ENCODE peak calls at places on chromosomes 3 and 15, in ten cellular contexts. One of them, this sample, is unnamed.

GRCh38 chr15:43211336-43211735 is 9.5 kb downstream of the EPB42 start:
- DNase-seq in lower lobe of right lung: no peak
- DNase-seq in hepatocyte: no peak
- DNase-seq in A673: no peak
- DNase-seq in ovary: no peak
- DNase-seq in fibroblast of lung: no peak
- DNase-seq in gastrocnemius medialis: no peak
- DNase-seq in upper lobe of right lung: no peak
- DNase-seq in OCI-LY7: no peak
- DNase-seq in prostate gland: no peak
- DNase-seq in this sample: peak; percentile 13

GRCh38 chr15:59689626-59690236 is 611 bp upstream of the BNIP2 start:
- DNase-seq in gastrocnemius medialis: peak; percentile 86
- DNase-seq in lower lobe of right lung: peak; percentile 96
- DNase-seq in prostate gland: peak; percentile 80
- DNase-seq in hepatocyte: peak; percentile 82
- DNase-seq in upper lobe of right lung: peak; percentile 95
- DNase-seq in A673: peak; percentile 86
- DNase-seq in fibroblast of lung: peak; percentile 63
- DNase-seq in ovary: peak; percentile 77
- DNase-seq in OCI-LY7: peak; percentile 73
- DNase-seq in this sample: peak; percentile 90

GRCh38 chr3:125245521-125245920 is 33.0 kb upstream of the SLC12A8 start:
- DNase-seq in ovary: no peak
- DNase-seq in A673: no peak
- DNase-seq in fibroblast of lung: no peak
- DNase-seq in upper lobe of right lung: no peak
- DNase-seq in prostate gland: no peak
- DNase-seq in hepatocyte: no peak
- DNase-seq in gastrocnemius medialis: no peak
- DNase-seq in OCI-LY7: no peak
- DNase-seq in lower lobe of right lung: no peak
- DNase-seq in this sample: no peak

GRCh38 chr15:100781061-100781960 is 98.3 kb upstream of the ALDH1A3 start:
- DNase-seq in A673: no peak
- DNase-seq in ovary: no peak
- DNase-seq in fibroblast of lung: no peak
- DNase-seq in OCI-LY7: no peak
- DNase-seq in prostate gland: peak; percentile 1
- DNase-seq in gastrocnemius medialis: no peak
- DNase-seq in hepatocyte: no peak
- DNase-seq in lower lobe of right lung: no peak
- DNase-seq in upper lobe of right lung: peak; percentile 37
- DNase-seq in this sample: peak; percentile 21

GRCh38 chr15:41241251-41241964 is 10.3 kb downstream of the CHP1 start:
- DNase-seq in hepatocyte: peak; percentile 61
- DNase-seq in A673: peak; percentile 64
- DNase-seq in prostate gland: no peak
- DNase-seq in gastrocnemius medialis: no peak
- DNase-seq in lower lobe of right lung: no peak
- DNase-seq in upper lobe of right lung: no peak
- DNase-seq in fibroblast of lung: no peak
- DNase-seq in OCI-LY7: no peak
- DNase-seq in ovary: no peak
- DNase-seq in this sample: no peak

GRCh38 chr3:191412764-191413163 is 48.2 kb upstream of the PYDC2 start:
- DNase-seq in prostate gland: no peak
- DNase-seq in lower lobe of right lung: no peak
- DNase-seq in ovary: no peak
- DNase-seq in A673: peak; percentile 52
- DNase-seq in upper lobe of right lung: no peak
- DNase-seq in gastrocnemius medialis: no peak
- DNase-seq in hepatocyte: peak; percentile 12
- DNase-seq in OCI-LY7: no peak
- DNase-seq in fibroblast of lung: peak; percentile 80
- DNase-seq in this sample: no peak

GRCh38 chr3:21446027-21446426 is 305.0 kb downstream of the ZNF385D start:
- DNase-seq in lower lobe of right lung: no peak
- DNase-seq in OCI-LY7: no peak
- DNase-seq in hepatocyte: no peak
- DNase-seq in upper lobe of right lung: no peak
- DNase-seq in ovary: no peak
- DNase-seq in A673: no peak
- DNase-seq in fibroblast of lung: no peak
- DNase-seq in prostate gland: no peak
- DNase-seq in gastrocnemius medialis: no peak
- DNase-seq in this sample: no peak

GRCh38 chr3:15280853-15281532 is 51.4 kb downstream of the SH3BP5 start:
- DNase-seq in gastrocnemius medialis: no peak
- DNase-seq in OCI-LY7: no peak
- DNase-seq in ovary: no peak
- DNase-seq in hepatocyte: peak; percentile 55
- DNase-seq in fibroblast of lung: no peak
- DNase-seq in lower lobe of right lung: no peak
- DNase-seq in upper lobe of right lung: no peak
- DNase-seq in prostate gland: no peak
- DNase-seq in A673: no peak
- DNase-seq in this sample: no peak

GRCh38 chr3:99700637-99701268 is 62.4 kb downstream of the COL8A1 start:
- DNase-seq in prostate gland: no peak
- DNase-seq in upper lobe of right lung: no peak
- DNase-seq in gastrocnemius medialis: no peak
- DNase-seq in lower lobe of right lung: no peak
- DNase-seq in OCI-LY7: no peak
- DNase-seq in hepatocyte: no peak
- DNase-seq in fibroblast of lung: peak; percentile 54
- DNase-seq in A673: no peak
- DNase-seq in ovary: no peak
- DNase-seq in this sample: no peak

GRCh38 chr3:141553055-141553454 is 66.2 kb downstream of the RASA2 start:
- DNase-seq in gastrocnemius medialis: no peak
- DNase-seq in lower lobe of right lung: no peak
- DNase-seq in fibroblast of lung: no peak
- DNase-seq in OCI-LY7: no peak
- DNase-seq in A673: no peak
- DNase-seq in upper lobe of right lung: no peak
- DNase-seq in prostate gland: no peak
- DNase-seq in ovary: no peak
- DNase-seq in hepatocyte: no peak
- DNase-seq in this sample: no peak

GRCh38 chr3:53229171-53229570 is 26.7 kb downstream of the TKT start:
- DNase-seq in hepatocyte: no peak
- DNase-seq in ovary: no peak
- DNase-seq in prostate gland: no peak
- DNase-seq in upper lobe of right lung: peak; percentile 32
- DNase-seq in A673: no peak
- DNase-seq in OCI-LY7: no peak
- DNase-seq in lower lobe of right lung: peak; percentile 31
- DNase-seq in gastrocnemius medialis: no peak
- DNase-seq in fibroblast of lung: no peak
- DNase-seq in this sample: no peak
- H3K36me3 ChIP-seq in hepatocyte: no peaks in the 10 kb centered on the region
- H3K36me3 ChIP-seq in ovary: no peaks in the 10 kb centered on the region
- H3K36me3 ChIP-seq in prostate gland: peaks cover 65% of the 10 kb centered on the region
- H3K36me3 ChIP-seq in upper lobe of right lung: peaks cover 99% of the 10 kb centered on the region
- H3K36me3 ChIP-seq in A673: peaks cover 48% of the 10 kb centered on the region
- H3K36me3 ChIP-seq in OCI-LY7: peaks cover 100% of the 10 kb centered on the region
- H3K36me3 ChIP-seq in lower lobe of right lung: peaks cover 100% of the 10 kb centered on the region
- H3K36me3 ChIP-seq in gastrocnemius medialis: peaks cover 100% of the 10 kb centered on the region
- H3K36me3 ChIP-seq in fibroblast of lung: peaks cover 81% of the 10 kb centered on the region
- H3K36me3 ChIP-seq in this sample: no peaks in the 10 kb centered on the region

GRCh38 chr3:11410564-11410963 is 138.4 kb downstream of the ATG7 start:
- DNase-seq in ovary: no peak
- DNase-seq in A673: no peak
- DNase-seq in gastrocnemius medialis: no peak
- DNase-seq in hepatocyte: no peak
- DNase-seq in upper lobe of right lung: no peak
- DNase-seq in lower lobe of right lung: no peak
- DNase-seq in fibroblast of lung: no peak
- DNase-seq in prostate gland: no peak
- DNase-seq in OCI-LY7: no peak
- DNase-seq in this sample: no peak

GRCh38 chr3:11407644-11408043 is 135.4 kb downstream of the ATG7 start:
- DNase-seq in upper lobe of right lung: no peak
- DNase-seq in hepatocyte: no peak
- DNase-seq in lower lobe of right lung: no peak
- DNase-seq in ovary: no peak
- DNase-seq in fibroblast of lung: no peak
- DNase-seq in A673: no peak
- DNase-seq in gastrocnemius medialis: no peak
- DNase-seq in prostate gland: no peak
- DNase-seq in OCI-LY7: no peak
- DNase-seq in this sample: no peak

DNA sequence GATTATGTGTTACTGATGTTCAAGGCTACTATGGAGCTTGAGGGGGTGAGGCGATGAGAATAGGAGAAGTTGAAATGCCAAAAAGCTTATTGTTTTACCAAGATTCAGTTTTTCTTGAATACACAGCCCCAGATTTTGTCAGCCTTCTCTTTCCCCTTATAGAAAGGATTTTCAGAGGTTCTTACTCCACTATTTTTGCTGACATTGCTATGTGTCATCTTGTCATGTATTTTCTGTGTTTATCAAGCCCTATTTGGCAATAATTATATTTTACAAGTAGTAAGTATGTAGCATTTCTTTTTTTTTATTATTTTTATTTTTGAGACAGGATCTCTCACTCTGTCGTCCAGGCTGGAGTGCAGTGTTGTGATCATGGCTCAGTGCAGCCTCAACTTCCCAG is 133.1 kb downstream of the ATG7 start:
- DNase-seq in prostate gland: no peak
- DNase-seq in lower lobe of right lung: no peak
- DNase-seq in upper lobe of right lung: no peak
- DNase-seq in ovary: no peak
- DNase-seq in hepatocyte: no peak
- DNase-seq in OCI-LY7: no peak
- DNase-seq in fibroblast of lung: no peak
- DNase-seq in gastrocnemius medialis: no peak
- DNase-seq in A673: no peak
- DNase-seq in this sample: no peak
- H3K36me3 ChIP-seq in prostate gland: no peaks in the 10 kb centered on the region
- H3K36me3 ChIP-seq in lower lobe of right lung: peaks cover 7% of the 10 kb centered on the region
- H3K36me3 ChIP-seq in upper lobe of right lung: no peaks in the 10 kb centered on the region
- H3K36me3 ChIP-seq in ovary: no peaks in the 10 kb centered on the region
- H3K36me3 ChIP-seq in hepatocyte: no peaks in the 10 kb centered on the region
- H3K36me3 ChIP-seq in OCI-LY7: no peaks in the 10 kb centered on the region
- H3K36me3 ChIP-seq in fibroblast of lung: no peaks in the 10 kb centered on the region
- H3K36me3 ChIP-seq in gastrocnemius medialis: no peaks in the 10 kb centered on the region
- H3K36me3 ChIP-seq in A673: no peaks in the 10 kb centered on the region
- H3K36me3 ChIP-seq in this sample: peaks cover 7% of the 10 kb centered on the region

GRCh38 chr15:88905576-88905975 is 7.6 kb downstream of the MFGE8 start:
- DNase-seq in gastrocnemius medialis: no peak
- DNase-seq in ovary: no peak
- DNase-seq in A673: no peak
- DNase-seq in upper lobe of right lung: peak; percentile 43
- DNase-seq in lower lobe of right lung: no peak
- DNase-seq in OCI-LY7: no peak
- DNase-seq in hepatocyte: no peak
- DNase-seq in prostate gland: no peak
- DNase-seq in fibroblast of lung: no peak
- DNase-seq in this sample: no peak

GRCh38 chr15:88906130-88906529 is 7.0 kb downstream of the MFGE8 start:
- DNase-seq in hepatocyte: no peak
- DNase-seq in upper lobe of right lung: no peak
- DNase-seq in gastrocnemius medialis: no peak
- DNase-seq in OCI-LY7: no peak
- DNase-seq in A673: no peak
- DNase-seq in ovary: no peak
- DNase-seq in fibroblast of lung: no peak
- DNase-seq in lower lobe of right lung: no peak
- DNase-seq in prostate gland: no peak
- DNase-seq in this sample: no peak

GRCh38 chr15:88904808-88905327 is 8.3 kb downstream of the MFGE8 start:
- DNase-seq in gastrocnemius medialis: peak; percentile 75
- DNase-seq in fibroblast of lung: peak; percentile 79
- DNase-seq in A673: peak; percentile 82
- DNase-seq in hepatocyte: peak; percentile 90
- DNase-seq in ovary: peak; percentile 79
- DNase-seq in lower lobe of right lung: peak; percentile 82
- DNase-seq in prostate gland: peak; percentile 74
- DNase-seq in upper lobe of right lung: peak; percentile 89
- DNase-seq in OCI-LY7: peak; percentile 81
- DNase-seq in this sample: peak; percentile 86

GRCh38 chr15:88902846-88903245 is 7.5 kb upstream of the HAPLN3 start:
- DNase-seq in A673: no peak
- DNase-seq in upper lobe of right lung: no peak
- DNase-seq in hepatocyte: no peak
- DNase-seq in OCI-LY7: no peak
- DNase-seq in gastrocnemius medialis: no peak
- DNase-seq in ovary: no peak
- DNase-seq in prostate gland: no peak
- DNase-seq in lower lobe of right lung: no peak
- DNase-seq in fibroblast of lung: no peak
- DNase-seq in this sample: no peak

DNA sequence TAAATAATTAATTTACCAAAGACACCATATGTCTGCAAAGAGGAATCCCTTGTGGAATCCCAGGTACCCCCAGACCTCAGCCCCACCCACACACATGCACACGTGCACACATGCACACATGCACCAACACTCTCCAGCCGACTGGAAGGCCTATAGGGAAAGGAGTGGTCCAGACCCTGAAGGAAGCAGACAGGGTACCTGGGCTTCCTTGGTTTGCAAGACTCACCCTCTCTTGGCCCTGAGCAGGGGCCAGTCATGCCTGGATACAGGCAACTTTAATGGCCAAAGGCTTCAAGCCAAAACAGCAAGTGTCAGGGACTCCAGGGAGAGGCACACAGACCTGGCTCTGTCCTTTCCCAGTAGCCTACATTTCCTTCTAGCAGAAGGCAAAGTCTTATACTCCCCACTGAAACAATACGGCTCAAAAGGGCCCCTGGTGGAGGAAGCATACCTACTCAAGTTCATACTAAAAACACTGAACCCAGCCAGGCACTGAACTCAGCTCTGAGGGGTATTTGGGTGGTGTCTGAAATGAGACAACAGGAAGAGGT is 8.8 kb downstream of the MFGE8 start:
- DNase-seq in lower lobe of right lung: peak; percentile 19
- DNase-seq in upper lobe of right lung: peak; percentile 31
- DNase-seq in gastrocnemius medialis: no peak
- DNase-seq in ovary: no peak
- DNase-seq in fibroblast of lung: no peak
- DNase-seq in hepatocyte: no peak
- DNase-seq in A673: no peak
- DNase-seq in prostate gland: no peak
- DNase-seq in OCI-LY7: no peak
- DNase-seq in this sample: no peak
- H3K36me3 ChIP-seq in lower lobe of right lung: peaks cover 27% of the 10 kb centered on the region
- H3K36me3 ChIP-seq in upper lobe of right lung: peaks cover 33% of the 10 kb centered on the region
- H3K36me3 ChIP-seq in gastrocnemius medialis: peaks cover 97% of the 10 kb centered on the region
- H3K36me3 ChIP-seq in ovary: no peaks in the 10 kb centered on the region
- H3K36me3 ChIP-seq in fibroblast of lung: peaks cover 8% of the 10 kb centered on the region
- H3K36me3 ChIP-seq in hepatocyte: no peaks in the 10 kb centered on the region
- H3K36me3 ChIP-seq in A673: peaks cover 3% of the 10 kb centered on the region
- H3K36me3 ChIP-seq in prostate gland: no peaks in the 10 kb centered on the region
- H3K36me3 ChIP-seq in OCI-LY7: no peaks in the 10 kb centered on the region
- H3K36me3 ChIP-seq in this sample: no peaks in the 10 kb centered on the region

GRCh38 chr3:156682491-156682890 is 8.1 kb downstream of the TIPARP start:
- DNase-seq in fibroblast of lung: peak; percentile 65
- DNase-seq in prostate gland: no peak
- DNase-seq in hepatocyte: no peak
- DNase-seq in gastrocnemius medialis: no peak
- DNase-seq in OCI-LY7: no peak
- DNase-seq in ovary: no peak
- DNase-seq in upper lobe of right lung: no peak
- DNase-seq in lower lobe of right lung: no peak
- DNase-seq in A673: no peak
- DNase-seq in this sample: no peak
- H3K36me3 ChIP-seq in fibroblast of lung: peaks cover 5% of the 10 kb centered on the region
- H3K36me3 ChIP-seq in prostate gland: no peaks in the 10 kb centered on the region
- H3K36me3 ChIP-seq in hepatocyte: no peaks in the 10 kb centered on the region
- H3K36me3 ChIP-seq in gastrocnemius medialis: peaks cover 12% of the 10 kb centered on the region
- H3K36me3 ChIP-seq in OCI-LY7: peaks cover 57% of the 10 kb centered on the region
- H3K36me3 ChIP-seq in ovary: no peaks in the 10 kb centered on the region
- H3K36me3 ChIP-seq in upper lobe of right lung: peaks cover 23% of the 10 kb centered on the region
- H3K36me3 ChIP-seq in lower lobe of right lung: peaks cover 24% of the 10 kb centered on the region
- H3K36me3 ChIP-seq in A673: peaks cover 90% of the 10 kb centered on the region
- H3K36me3 ChIP-seq in this sample: no peaks in the 10 kb centered on the region